ENCODE peak calls at places on chromosomes 2 and 18, in nine cellular contexts. One of them, this sample, is unnamed.

GRCh38 chr18:22684268-22684667 is 248.9 kb upstream of the RBBP8 start:
- DNase-seq in GM12891: no peak
- DNase-seq in sigmoid colon: no peak
- DNase-seq in Panc1: no peak
- DNase-seq in spleen: no peak
- DNase-seq in suprapubic skin: no peak
- DNase-seq in HCT116: no peak
- DNase-seq in breast epithelium: no peak
- DNase-seq in transverse colon: no peak
- DNase-seq in this sample: no peak

GRCh38 chr2:177714704-177715103 is 322.1 kb downstream of the AGPS start:
- DNase-seq in GM12891: no peak
- DNase-seq in sigmoid colon: no peak
- DNase-seq in Panc1: no peak
- DNase-seq in spleen: no peak
- DNase-seq in suprapubic skin: no peak
- DNase-seq in HCT116: no peak
- DNase-seq in breast epithelium: no peak
- DNase-seq in transverse colon: no peak
- DNase-seq in this sample: no peak

GRCh38 chr2:68441179-68441993 is 25.7 kb downstream of the FBXO48 start:
- DNase-seq in GM12891: peak
- DNase-seq in sigmoid colon: peak
- DNase-seq in Panc1: peak
- DNase-seq in spleen: peak
- DNase-seq in suprapubic skin: peak
- DNase-seq in HCT116: peak
- DNase-seq in breast epithelium: peak
- DNase-seq in transverse colon: peak
- DNase-seq in this sample: peak

GRCh38 chr18:48838921-48839818 is 111.6 kb downstream of the SMAD7 start:
- DNase-seq in GM12891: no peak
- DNase-seq in sigmoid colon: no peak
- DNase-seq in Panc1: no peak
- DNase-seq in spleen: peak
- DNase-seq in suprapubic skin: peak
- DNase-seq in HCT116: no peak
- DNase-seq in breast epithelium: no peak
- DNase-seq in transverse colon: no peak
- DNase-seq in this sample: no peak

GRCh38 chr2:29314816-29315571 is 199.8 kb downstream of the CLIP4 start:
- DNase-seq in GM12891: peak
- DNase-seq in sigmoid colon: no peak
- DNase-seq in Panc1: no peak
- DNase-seq in spleen: peak
- DNase-seq in suprapubic skin: no peak
- DNase-seq in HCT116: no peak
- DNase-seq in breast epithelium: no peak
- DNase-seq in transverse colon: peak
- DNase-seq in this sample: no peak

GRCh38 chr2:15939556-15939853 is 845 bp upstream of the MYCN start:
- DNase-seq in GM12891: peak
- DNase-seq in sigmoid colon: peak
- DNase-seq in Panc1: no peak
- DNase-seq in spleen: peak
- DNase-seq in suprapubic skin: no peak
- DNase-seq in HCT116: peak
- DNase-seq in breast epithelium: no peak
- DNase-seq in transverse colon: peak
- DNase-seq in this sample: no peak

GRCh38 chr2:129906861-129907235 is 72.6 kb upstream of the RAB6C start:
- DNase-seq in GM12891: no peak
- DNase-seq in sigmoid colon: no peak
- DNase-seq in Panc1: no peak
- DNase-seq in spleen: no peak
- DNase-seq in suprapubic skin: no peak
- DNase-seq in HCT116: no peak
- DNase-seq in breast epithelium: peak
- DNase-seq in transverse colon: no peak
- DNase-seq in this sample: no peak

GRCh38 chr18:57029761-57030160 is 117.1 kb upstream of the BOD1L2 start:
- DNase-seq in GM12891: no peak
- DNase-seq in sigmoid colon: no peak
- DNase-seq in Panc1: no peak
- DNase-seq in spleen: no peak
- DNase-seq in suprapubic skin: no peak
- DNase-seq in HCT116: no peak
- DNase-seq in breast epithelium: no peak
- DNase-seq in transverse colon: no peak
- DNase-seq in this sample: no peak

GRCh38 chr2:31810200-31810917 is 200.4 kb downstream of the MEMO1 start:
- DNase-seq in GM12891: no peak
- DNase-seq in sigmoid colon: no peak
- DNase-seq in Panc1: no peak
- DNase-seq in spleen: no peak
- DNase-seq in suprapubic skin: no peak
- DNase-seq in HCT116: no peak
- DNase-seq in breast epithelium: no peak
- DNase-seq in transverse colon: no peak
- DNase-seq in this sample: no peak

GRCh38 chr2:47402555-47402804 is 476 bp upstream of the MSH2 start:
- DNase-seq in GM12891: no peak
- DNase-seq in sigmoid colon: no peak
- DNase-seq in Panc1: no peak
- DNase-seq in spleen: no peak
- DNase-seq in suprapubic skin: no peak
- DNase-seq in HCT116: no peak
- DNase-seq in breast epithelium: no peak
- DNase-seq in transverse colon: no peak
- DNase-seq in this sample: no peak

GRCh38 chr2:880201-880970 is 70.3 kb upstream of the SNTG2 start:
- DNase-seq in GM12891: no peak
- DNase-seq in sigmoid colon: no peak
- DNase-seq in Panc1: no peak
- DNase-seq in spleen: no peak
- DNase-seq in suprapubic skin: no peak
- DNase-seq in HCT116: no peak
- DNase-seq in breast epithelium: no peak
- DNase-seq in transverse colon: no peak
- DNase-seq in this sample: no peak

GRCh38 chr2:85551698-85552678 is 9.3 kb downstream of the GGCX start:
- DNase-seq in GM12891: peak
- DNase-seq in sigmoid colon: peak
- DNase-seq in Panc1: no peak
- DNase-seq in spleen: peak
- DNase-seq in suprapubic skin: peak
- DNase-seq in HCT116: peak
- DNase-seq in breast epithelium: peak
- DNase-seq in transverse colon: peak
- DNase-seq in this sample: peak

GRCh38 chr2:191501390-191502168 is 176.4 kb upstream of the NABP1 start:
- DNase-seq in GM12891: no peak
- DNase-seq in sigmoid colon: no peak
- DNase-seq in Panc1: no peak
- DNase-seq in spleen: no peak
- DNase-seq in suprapubic skin: no peak
- DNase-seq in HCT116: peak
- DNase-seq in breast epithelium: no peak
- DNase-seq in transverse colon: no peak
- DNase-seq in this sample: no peak

DNA sequence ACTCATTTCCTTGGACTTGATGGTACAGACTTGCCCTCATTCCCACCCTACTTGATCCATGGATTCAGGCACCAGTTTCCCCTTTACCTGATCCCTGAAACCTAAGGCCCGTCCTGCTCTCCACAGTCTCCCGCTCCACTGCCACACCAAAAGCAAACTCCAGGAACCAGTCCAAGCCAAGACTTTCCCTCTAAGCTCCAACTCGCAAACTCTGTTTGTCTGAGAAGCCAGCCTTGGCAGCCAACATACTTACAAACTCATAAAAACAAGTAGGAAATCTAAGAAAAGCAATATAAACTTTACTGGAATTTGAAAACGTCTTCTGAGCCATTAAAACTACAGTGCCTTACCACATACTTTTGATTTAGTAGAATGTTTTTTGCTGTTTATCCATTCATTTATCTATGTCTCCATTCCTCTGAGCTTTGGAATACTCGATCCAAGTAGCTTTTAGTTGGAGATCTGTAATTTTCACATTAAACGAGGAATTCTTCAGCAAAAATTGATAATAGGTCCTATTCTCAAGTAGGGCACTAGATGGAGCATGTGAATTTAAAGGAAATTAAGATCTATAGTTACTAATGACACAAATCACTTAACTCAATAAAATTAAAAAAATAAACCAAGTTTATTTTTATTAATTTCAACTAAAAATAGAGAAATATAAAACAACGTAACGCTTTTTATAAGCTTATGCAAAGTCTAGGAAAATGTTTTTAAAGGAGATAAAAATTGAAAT is 199.7 kb downstream of the MYO3B start:
- DNase-seq in GM12891: no peak
- DNase-seq in sigmoid colon: no peak
- DNase-seq in Panc1: no peak
- DNase-seq in spleen: no peak
- DNase-seq in suprapubic skin: no peak
- DNase-seq in HCT116: no peak
- DNase-seq in breast epithelium: no peak
- DNase-seq in transverse colon: peak
- DNase-seq in this sample: no peak
- TF ChIP-seq POLR2AphosphoS5 in GM12891: no peak
- TF ChIP-seq POLR2AphosphoS5 in sigmoid colon: no peak
- TF ChIP-seq POLR2AphosphoS5 in Panc1: no peak
- TF ChIP-seq POLR2AphosphoS5 in spleen: no peak
- TF ChIP-seq POLR2AphosphoS5 in suprapubic skin: no peak
- TF ChIP-seq POLR2AphosphoS5 in HCT116: no peak
- TF ChIP-seq POLR2AphosphoS5 in breast epithelium: no peak
- TF ChIP-seq POLR2AphosphoS5 in transverse colon: no peak
- TF ChIP-seq POLR2AphosphoS5 in this sample: no peak

DNA sequence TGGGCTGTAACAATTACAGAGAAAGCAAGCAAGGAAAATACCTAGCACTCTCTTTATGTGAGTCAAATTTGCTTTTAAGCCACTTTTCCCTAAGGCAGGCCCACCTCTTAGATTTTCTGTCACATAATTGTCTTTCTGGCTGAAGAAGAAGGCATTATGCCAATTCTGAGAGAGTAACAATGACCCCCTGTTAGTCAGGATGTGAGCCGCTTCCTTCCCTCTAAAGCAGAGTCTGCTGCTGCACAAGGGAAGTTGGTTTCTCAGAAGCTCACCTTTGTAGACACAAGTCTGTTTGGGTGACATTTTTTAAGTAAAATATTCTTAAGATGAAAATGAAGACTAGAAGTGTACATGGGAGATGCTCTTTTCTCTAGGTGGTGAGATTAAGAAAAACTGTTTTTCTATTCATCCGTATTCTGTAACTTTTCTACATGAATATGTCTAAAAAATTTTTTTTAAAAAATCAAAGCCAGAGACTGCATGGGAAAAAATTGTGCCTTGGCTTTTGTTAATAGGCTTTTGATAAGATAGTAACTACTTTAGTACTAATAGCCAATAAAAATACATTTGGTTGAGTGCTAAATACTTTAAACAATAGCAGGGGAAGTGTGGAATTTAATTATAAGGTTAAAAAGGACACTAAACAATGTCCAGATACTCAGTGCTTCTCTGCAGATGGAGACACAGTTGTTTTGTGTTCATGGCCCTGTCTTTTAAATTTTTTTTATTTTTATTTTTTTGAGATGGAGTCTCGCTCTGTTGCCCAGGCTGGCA is 33.4 kb upstream of the VPS54 start:
- DNase-seq in GM12891: no peak
- DNase-seq in sigmoid colon: no peak
- DNase-seq in Panc1: no peak
- DNase-seq in spleen: no peak
- DNase-seq in suprapubic skin: no peak
- DNase-seq in HCT116: no peak
- DNase-seq in breast epithelium: no peak
- DNase-seq in transverse colon: no peak
- DNase-seq in this sample: no peak
- TF ChIP-seq POLR2AphosphoS5 in GM12891: no peak
- TF ChIP-seq POLR2AphosphoS5 in sigmoid colon: no peak
- TF ChIP-seq POLR2AphosphoS5 in Panc1: no peak
- TF ChIP-seq POLR2AphosphoS5 in spleen: no peak
- TF ChIP-seq POLR2AphosphoS5 in suprapubic skin: no peak
- TF ChIP-seq POLR2AphosphoS5 in HCT116: no peak
- TF ChIP-seq POLR2AphosphoS5 in breast epithelium: no peak
- TF ChIP-seq POLR2AphosphoS5 in transverse colon: no peak
- TF ChIP-seq POLR2AphosphoS5 in this sample: no peak

GRCh38 chr2:161238559-161239415 is 69.4 kb upstream of the PSMD14 start:
- DNase-seq in GM12891: no peak
- DNase-seq in sigmoid colon: peak
- DNase-seq in Panc1: no peak
- DNase-seq in spleen: peak
- DNase-seq in suprapubic skin: peak
- DNase-seq in HCT116: no peak
- DNase-seq in breast epithelium: no peak
- DNase-seq in transverse colon: peak
- DNase-seq in this sample: peak
- TF ChIP-seq POLR2AphosphoS5 in GM12891: no peak
- TF ChIP-seq POLR2AphosphoS5 in sigmoid colon: no peak
- TF ChIP-seq POLR2AphosphoS5 in Panc1: no peak
- TF ChIP-seq POLR2AphosphoS5 in spleen: peak
- TF ChIP-seq POLR2AphosphoS5 in suprapubic skin: no peak
- TF ChIP-seq POLR2AphosphoS5 in HCT116: no peak
- TF ChIP-seq POLR2AphosphoS5 in breast epithelium: no peak
- TF ChIP-seq POLR2AphosphoS5 in transverse colon: no peak
- TF ChIP-seq POLR2AphosphoS5 in this sample: no peak

GRCh38 chr2:146665801-146666200 is 1179.0 kb upstream of the ACVR2A start:
- DNase-seq in GM12891: no peak
- DNase-seq in sigmoid colon: no peak
- DNase-seq in Panc1: no peak
- DNase-seq in spleen: no peak
- DNase-seq in suprapubic skin: no peak
- DNase-seq in HCT116: no peak
- DNase-seq in breast epithelium: no peak
- DNase-seq in transverse colon: no peak
- DNase-seq in this sample: no peak
- TF ChIP-seq POLR2AphosphoS5 in GM12891: no peak
- TF ChIP-seq POLR2AphosphoS5 in sigmoid colon: no peak
- TF ChIP-seq POLR2AphosphoS5 in Panc1: no peak
- TF ChIP-seq POLR2AphosphoS5 in spleen: no peak
- TF ChIP-seq POLR2AphosphoS5 in suprapubic skin: no peak
- TF ChIP-seq POLR2AphosphoS5 in HCT116: no peak
- TF ChIP-seq POLR2AphosphoS5 in breast epithelium: no peak
- TF ChIP-seq POLR2AphosphoS5 in transverse colon: no peak
- TF ChIP-seq POLR2AphosphoS5 in this sample: no peak

DNA sequence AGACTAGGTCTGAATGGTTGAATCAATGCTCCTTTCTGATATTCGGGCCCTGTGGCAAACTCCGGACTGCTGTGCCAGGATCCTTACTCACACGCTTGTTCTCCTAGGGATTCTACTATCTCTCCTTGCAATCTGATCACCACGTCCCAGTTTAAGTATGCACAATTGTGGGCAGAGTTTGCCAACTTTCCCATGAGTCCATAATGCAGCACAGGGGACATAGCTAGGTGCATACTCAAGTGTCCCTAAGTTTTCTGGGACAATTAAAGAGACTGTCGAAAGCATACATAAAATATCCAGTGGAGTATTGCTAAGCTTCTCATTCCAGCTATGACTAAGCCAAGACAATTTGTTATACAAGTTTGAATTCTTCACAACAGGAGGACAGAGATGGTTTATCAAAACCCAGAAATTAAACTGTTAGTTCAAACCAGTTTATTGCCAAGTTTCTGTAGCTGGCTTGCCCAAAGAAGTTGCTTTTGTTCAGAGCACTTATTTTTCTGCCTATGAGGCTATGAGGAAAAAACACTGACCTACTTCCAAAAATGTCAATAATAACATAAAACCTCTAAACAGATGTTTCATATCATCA is 136.2 kb downstream of the EXOC6B start:
- DNase-seq in GM12891: no peak
- DNase-seq in sigmoid colon: no peak
- DNase-seq in Panc1: no peak
- DNase-seq in spleen: no peak
- DNase-seq in suprapubic skin: no peak
- DNase-seq in HCT116: no peak
- DNase-seq in breast epithelium: no peak
- DNase-seq in transverse colon: no peak
- DNase-seq in this sample: no peak
- TF ChIP-seq POLR2AphosphoS5 in GM12891: no peak
- TF ChIP-seq POLR2AphosphoS5 in sigmoid colon: no peak
- TF ChIP-seq POLR2AphosphoS5 in Panc1: no peak
- TF ChIP-seq POLR2AphosphoS5 in spleen: no peak
- TF ChIP-seq POLR2AphosphoS5 in suprapubic skin: no peak
- TF ChIP-seq POLR2AphosphoS5 in HCT116: no peak
- TF ChIP-seq POLR2AphosphoS5 in breast epithelium: no peak
- TF ChIP-seq POLR2AphosphoS5 in transverse colon: no peak
- TF ChIP-seq POLR2AphosphoS5 in this sample: no peak